ENCODE peak calls at places on chromosomes 11 and 22, in seven cellular contexts. M is adrenal gland, O is IMR-90, I is transverse colon, Y is A549, U is HepG2, H is uterus. X is an unnamed sample.

GRCh38 chr11:117950999-117951961 is 22.1 kb upstream of the TMPRSS13 start:
- DNase-seq in H (no peak), M (no peak), I (peak), O (no peak), U (no peak), Y (no peak), X (no peak)

GRCh38 chr11:70742553-70743291 is 344.4 kb downstream of the CTTN start:
- DNase-seq in M (no peak), I (no peak), U (no peak), Y (no peak), H (no peak), O (no peak), X (no peak)

GRCh38 chr11:3129181-3129590 is 35.9 kb downstream of the OSBPL5 start:
- DNase-seq in M (no peak), Y (no peak), I (no peak), U (no peak), O (no peak), H (peak), X (no peak)

GRCh38 chr22:19473578-19473977 is 5.4 kb downstream of the UFD1 start:
- DNase-seq in I (no peak), O (no peak), M (no peak), H (no peak), Y (peak), U (no peak), X (no peak)

GRCh38 chr22:16789860-16790493 is 35.2 kb downstream of the XKR3 start:
- DNase-seq in M (no peak), O (no peak), H (no peak), I (no peak), U (no peak), Y (no peak), X (no peak)

GRCh38 chr22:39296981-39297489 is 22.4 kb downstream of the RPL3 start:
- DNase-seq in Y (no peak), I (no peak), O (no peak), U (no peak), M (no peak), H (no peak), X (no peak)

GRCh38 chr11:79100093-79100704 is 340.6 kb downstream of the TENM4 start:
- DNase-seq in I (peak), Y (peak), M (peak), H (no peak), U (peak), O (peak), X (peak)

GRCh38 chr11:119376197-119376847 is 5.2 kb downstream of the USP2 start:
- DNase-seq in U (peak), H (no peak), O (peak), I (no peak), M (peak), Y (no peak), X (peak)

GRCh38 chr11:69603163-69603836 is 37.7 kb upstream of the CCND1 start:
- DNase-seq in Y (no peak), U (no peak), I (no peak), M (no peak), H (no peak), O (no peak), X (no peak)

GRCh38 chr11:92035488-92035887 is 189.1 kb upstream of the FAT3 start:
- DNase-seq in H (no peak), I (no peak), O (no peak), M (no peak), Y (no peak), U (no peak), X (no peak)

GRCh38 chr11:92480519-92480918 is 255.9 kb downstream of the FAT3 start:
- DNase-seq in Y (no peak), O (peak), U (no peak), I (no peak), M (no peak), H (no peak), X (no peak)

GRCh38 chr11:3154001-3154599 is 11.0 kb downstream of the OSBPL5 start:
- DNase-seq in Y (no peak), H (no peak), I (no peak), M (no peak), U (no peak), O (no peak), X (no peak)

GRCh38 chr11:11215944-11216343 is 137.1 kb downstream of the CSNK2A3 start:
- DNase-seq in H (no peak), O (no peak), U (peak), Y (no peak), M (no peak), I (no peak), X (peak)

GRCh38 chr11:65814131-65814959 is 19.4 kb upstream of the SNX32 start:
- DNase-seq in H (no peak), M (no peak), I (no peak), O (peak), Y (no peak), U (no peak), X (no peak)

GRCh38 chr22:40620464-40621046 is 16.0 kb downstream of the MRTFA start:
- DNase-seq in O (peak), Y (peak), U (no peak), H (no peak), M (no peak), I (no peak), X (no peak)

GRCh38 chr11:13667245-13667644 is 1.2 kb upstream of the FAR1 start:
- DNase-seq in Y (no peak), U (no peak), M (no peak), O (peak), I (no peak), H (no peak), X (no peak)

GRCh38 chr11:123166095-123166559 is 28.9 kb downstream of the CLMP start:
- DNase-seq in M (no peak), U (no peak), Y (peak), O (peak), H (peak), I (peak), X (peak)

GRCh38 chr22:27576815-27577564 is 224.6 kb downstream of the MN1 start:
- DNase-seq in M (no peak), Y (no peak), I (no peak), O (peak), U (no peak), H (no peak), X (no peak)

GRCh38 chr11:126082251-126083109 is 19.8 kb upstream of the CDON start:
- DNase-seq in O (no peak), I (no peak), H (no peak), Y (no peak), M (no peak), U (no peak), X (no peak)

GRCh38 chr11:75786101-75786736 is 17.6 kb downstream of the DGAT2 start:
- DNase-seq in O (no peak), I (peak), Y (no peak), H (no peak), M (no peak), U (peak), X (no peak)

GRCh38 chr11:27039873-27040272 is 742 bp upstream of the BBOX1 start:
- DNase-seq in Y (no peak), U (no peak), H (no peak), M (no peak), I (no peak), O (no peak), X (no peak)

GRCh38 chr11:105719073-105719846 is 109.4 kb downstream of the GRIA4 start:
- DNase-seq in M (no peak), U (peak), Y (peak), H (no peak), I (no peak), O (peak), X (no peak)

GRCh38 chr11:69854719-69855118 is 35.5 kb upstream of the FGF3 start:
- DNase-seq in I (no peak), O (peak), M (no peak), H (no peak), Y (peak), U (no peak), X (no peak)

GRCh38 chr11:84543367-84544159 is 1083.6 kb downstream of the DLG2 start:
- DNase-seq in Y (no peak), U (no peak), M (no peak), O (no peak), I (no peak), H (no peak), X (no peak)

GRCh38 chr22:19644314-19645223 is 69.7 kb upstream of the SEPTIN5 start:
- DNase-seq in H (peak), U (no peak), I (no peak), Y (no peak), M (no peak), O (no peak), X (no peak)

GRCh38 chr11:70517996-70518907 is 119.9 kb downstream of the CTTN start:
- DNase-seq in O (peak), I (no peak), Y (no peak), H (no peak), M (no peak), U (no peak), X (no peak)

DNA sequence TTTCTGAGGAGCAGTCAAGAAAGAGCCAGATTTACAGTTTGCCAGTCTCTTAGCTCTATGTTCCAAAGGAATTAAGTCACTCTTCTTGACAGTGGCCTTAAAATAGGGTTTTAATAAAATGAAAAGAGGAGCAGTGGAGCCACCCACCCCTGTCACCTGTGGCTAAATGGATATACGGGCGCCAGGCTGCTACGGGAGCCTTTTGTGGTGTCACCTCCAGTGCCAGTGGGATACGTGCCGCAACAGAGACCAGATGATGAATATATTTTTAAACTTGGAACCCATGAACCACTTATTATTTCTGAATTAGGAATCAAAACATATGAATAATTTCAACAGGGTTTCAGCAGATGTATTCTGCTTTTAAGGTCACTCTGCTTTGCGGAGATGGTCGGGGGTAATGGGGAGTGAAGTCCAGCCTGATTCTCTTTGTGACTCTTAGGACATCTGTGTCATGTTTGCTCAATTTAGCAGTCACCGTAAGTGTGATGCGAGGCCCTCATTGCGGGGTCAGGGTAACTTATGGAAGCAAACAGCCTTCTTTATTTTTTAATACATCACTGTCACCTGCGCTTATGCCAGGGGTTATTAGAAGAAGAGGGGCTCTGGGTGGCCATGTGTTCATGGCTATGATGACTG is 64.3 kb downstream of the ZBTB16 start:
- DNase-seq in H (no peak), M (no peak), U (no peak), O (no peak), Y (no peak), I (no peak), X (no peak)
- H3K27ac ChIP-seq in H (no peak), M (peak), U (no peak), O (no peak), Y (no peak), I (no peak), X (no peak)

DNA sequence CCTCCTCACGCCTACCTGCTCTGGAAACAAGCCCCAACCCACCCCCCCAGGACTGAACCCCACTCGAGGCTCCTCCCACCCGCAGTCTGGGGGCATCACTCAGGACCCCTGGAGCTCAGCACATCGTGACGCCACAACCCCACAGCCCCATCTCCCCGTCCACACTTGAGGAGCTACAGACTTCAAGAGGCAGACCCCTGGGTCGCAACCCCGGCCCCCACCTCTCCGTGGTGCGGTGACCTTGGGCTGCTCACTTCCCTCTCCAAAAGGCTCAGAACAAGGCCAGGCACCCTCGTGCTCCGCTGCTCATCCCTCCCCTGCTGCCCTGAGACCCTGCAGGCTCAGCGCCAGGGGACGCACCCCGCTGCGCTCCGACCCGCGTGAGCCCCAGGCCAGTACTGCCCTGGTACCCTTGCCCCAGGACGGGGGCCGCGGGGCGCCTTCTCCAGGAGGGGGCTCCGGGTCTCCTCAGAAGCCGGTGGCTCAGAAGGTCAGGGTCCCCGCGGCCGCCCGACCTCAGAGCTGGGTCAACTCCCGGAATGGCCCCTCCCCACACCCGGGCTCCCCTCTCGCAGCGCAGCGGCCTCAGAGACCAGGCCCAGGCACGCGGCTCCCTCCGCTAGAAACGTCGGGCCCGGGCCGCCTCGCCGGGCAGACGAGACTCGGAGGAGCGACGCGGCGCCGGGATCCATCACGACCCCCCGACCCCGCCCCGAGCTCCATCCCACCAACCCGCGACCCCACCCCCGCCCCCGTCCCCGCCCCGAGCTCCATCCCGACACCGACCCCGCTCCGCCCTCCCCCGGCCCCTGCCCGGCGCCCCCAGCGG is 614 bp downstream of the GATD1 start:
- DNase-seq in M (peak), Y (no peak), H (no peak), O (no peak), I (no peak), U (no peak), X (peak)
- TF ChIP-seq CTCF in M (no peak), Y (no peak), H (no peak), O (no peak), I (no peak), U (peak), X (no peak)

GRCh38 chr11:73971175-73971719 is 11.4 kb downstream of the UCP2 start:
- DNase-seq in Y (no peak), H (no peak), I (no peak), O (no peak), M (no peak), U (no peak), X (no peak)
- TF ChIP-seq POLR2A in Y (no peak), H (no peak), I (no peak), O (no peak), M (no peak), U (no peak), X (no peak)

DNA sequence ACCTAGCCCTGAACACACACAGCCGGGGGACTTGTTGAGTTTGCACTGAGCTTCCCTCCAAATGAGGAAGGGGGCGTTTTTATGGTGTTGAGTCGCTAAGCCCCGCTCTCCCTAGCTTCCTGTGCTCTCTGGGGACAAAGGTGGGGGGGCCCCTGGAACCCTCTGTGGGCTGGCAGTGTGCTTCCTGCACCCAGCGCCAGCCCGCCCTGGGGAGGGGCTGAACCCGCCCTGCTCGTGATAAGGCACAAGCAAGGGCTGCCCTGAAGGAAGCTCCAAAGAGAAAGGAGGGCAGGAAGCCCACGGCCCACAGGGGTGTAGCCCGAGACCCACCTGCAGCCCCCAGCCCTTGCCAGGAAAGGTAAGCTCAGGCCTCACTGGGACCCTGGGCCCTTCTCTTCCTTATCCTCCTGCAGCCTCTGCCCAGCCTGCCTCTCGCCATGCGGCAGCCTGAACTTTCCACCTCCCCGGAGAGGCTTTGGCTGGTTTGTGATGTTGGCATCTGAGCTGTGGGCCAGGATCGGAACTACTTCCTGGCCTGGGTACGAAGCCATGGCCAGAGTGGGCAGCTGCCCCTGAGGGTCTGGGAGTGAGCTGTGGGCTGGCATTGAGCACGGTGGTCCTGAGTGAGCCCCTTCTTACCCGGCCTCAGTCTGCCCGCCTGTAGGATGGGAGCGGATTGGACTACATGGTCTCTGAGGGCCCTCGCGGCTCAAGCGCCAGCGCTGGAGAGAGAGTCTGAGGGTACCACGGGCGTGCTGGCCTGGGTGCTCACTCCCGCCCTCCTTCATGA is at the start of gene FERMT3:
- DNase-seq in M (no peak), Y (no peak), U (no peak), I (peak), O (no peak), H (peak), X (peak)
- H3K27ac ChIP-seq in M (peak), Y (peak), U (peak), I (peak), O (peak), H (peak), X (peak)

DNA sequence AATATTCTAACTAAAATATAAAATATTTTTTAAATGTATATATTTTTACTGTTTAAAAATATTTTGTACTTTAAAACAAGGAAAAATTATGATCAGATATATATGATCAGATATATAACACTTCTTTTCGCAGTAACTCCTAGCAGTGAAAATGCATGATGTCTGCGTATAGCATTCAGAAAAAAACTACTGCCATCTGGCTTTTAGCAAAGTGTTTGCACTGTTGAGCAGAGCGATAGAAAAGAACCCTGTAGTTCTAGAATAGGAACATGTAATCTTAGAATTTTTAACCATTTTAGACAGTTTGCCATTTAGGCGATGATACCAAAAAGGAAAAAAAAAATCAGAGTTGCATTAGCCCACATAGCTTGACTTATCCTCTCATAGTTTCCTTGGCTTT is 370.4 kb upstream of the ANO3 start:
- DNase-seq in I (no peak), O (no peak), Y (no peak), M (no peak), H (no peak), U (no peak), X (no peak)
- TF ChIP-seq CTCF in I (peak), O (no peak), Y (no peak), M (no peak), H (no peak), U (peak), X (no peak)

GRCh38 chr11:68011046-68011943 is 1.2 kb downstream of the ALDH3B1 start:
- DNase-seq in Y (no peak), U (no peak), O (no peak), I (no peak), M (no peak), H (no peak), X (no peak)

GRCh38 chr11:68009391-68010000 is 631 bp upstream of the ALDH3B1 start:
- DNase-seq in U (no peak), M (peak), Y (peak), O (peak), I (no peak), H (no peak), X (no peak)

GRCh38 chr11:68012044-68012842 is 2.1 kb downstream of the ALDH3B1 start:
- DNase-seq in Y (peak), U (no peak), O (no peak), I (no peak), M (no peak), H (no peak), X (no peak)

GRCh38 chr11:68008381-68009337 is 1.5 kb upstream of the ALDH3B1 start:
- DNase-seq in O (no peak), M (peak), H (no peak), U (no peak), I (peak), Y (no peak), X (no peak)

DNA sequence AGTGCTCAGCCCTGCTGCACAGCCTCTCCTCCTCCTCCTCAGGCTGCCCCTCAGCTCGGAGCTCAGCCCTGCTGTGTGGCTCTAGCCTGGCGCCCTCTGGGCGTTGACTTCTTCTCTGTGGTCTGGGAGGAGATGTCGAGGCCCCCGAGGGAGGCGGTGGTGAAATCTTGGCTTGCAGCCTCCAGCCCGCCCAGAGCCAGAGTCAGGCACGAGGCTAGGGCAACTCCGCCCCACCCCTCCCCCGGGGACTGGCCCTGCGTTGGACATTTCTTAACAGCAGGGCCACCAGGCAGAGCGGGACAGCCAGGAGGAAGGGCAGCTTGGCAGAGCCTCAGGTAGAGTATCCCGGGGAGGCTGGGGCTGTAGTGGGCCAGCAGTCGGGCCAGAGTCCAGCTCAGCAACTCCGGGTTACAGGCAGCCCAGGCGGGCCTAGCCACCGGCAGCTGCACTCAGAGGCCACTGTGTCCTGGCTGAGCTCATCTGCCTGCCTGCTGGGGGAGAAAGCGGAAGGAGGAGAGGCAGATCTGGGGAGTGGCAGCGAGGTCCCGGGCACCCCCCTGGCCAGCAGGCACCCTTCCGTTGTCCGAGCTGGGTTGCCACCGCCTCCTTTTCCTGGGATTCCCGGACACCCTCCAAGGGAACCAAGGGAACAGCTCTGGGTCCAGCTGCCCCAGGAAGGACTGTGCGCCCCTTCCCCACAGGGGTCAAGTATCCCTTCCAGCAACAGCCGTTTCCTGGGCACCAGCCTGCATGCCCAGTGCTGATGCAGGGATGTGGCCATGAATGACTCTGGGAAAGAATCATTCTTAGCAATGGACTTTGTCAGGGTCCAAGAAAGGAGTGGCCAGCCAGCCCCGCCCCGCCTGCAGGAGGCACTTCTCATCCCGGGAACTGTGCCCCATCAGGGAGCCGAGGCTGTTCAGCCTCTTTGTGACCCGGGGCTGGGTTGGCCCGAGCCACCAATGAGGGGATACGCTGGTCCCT is at the start of gene ALDH3B1:
- DNase-seq in M (peak), Y (peak), I (peak), H (peak), U (peak), O (peak), X (peak)
- TF ChIP-seq POLR2A in M (peak), Y (peak), I (peak), H (peak), U (peak), O (peak), X (no peak)

GRCh38 chr11:67117667-67118058 is 1.4 kb upstream of the KDM2A start:
- DNase-seq in I (peak), Y (no peak), U (no peak), H (peak), O (no peak), M (peak), X (peak)
- H3K27ac ChIP-seq in I (peak), Y (peak), U (no peak), H (peak), O (no peak), M (peak), X (peak)

GRCh38 chr11:116215471-116216113 is 557.2 kb downstream of the BUD13 start:
- DNase-seq in Y (peak), U (no peak), M (no peak), O (no peak), I (no peak), H (no peak), X (no peak)
- TF ChIP-seq CTCF in Y (no peak), U (peak), M (no peak), O (no peak), I (peak), H (no peak), X (no peak)